ENCODE peak calls at places on chromosome 22, in nine cellular contexts. B, A, K, U, H, X, V, F and M are unnamed samples.

GRCh38 chr22:47371263-47372090 is 609.0 kb downstream of the TBC1D22A start:
- DNase-seq in B (no peak), A (no peak), K (no peak), U (no peak), H (no peak), X (no peak), V (peak; percentile 80), F (no peak), M (no peak)

GRCh38 chr22:26502688-26503561 is 9.3 kb downstream of the TFIP11 start:
- DNase-seq in B (peak; percentile 21), A (peak; percentile 48), K (peak; percentile 80), U (peak; percentile 92), H (no peak), X (no peak), V (no peak), F (peak; percentile 33), M (no peak)

GRCh38 chr22:43449205-43449830 is 37.5 kb downstream of the MPPED1 start:
- DNase-seq in B (no peak), A (no peak), K (peak; percentile 2), U (no peak), H (no peak), X (no peak), V (peak; percentile 60), F (no peak), M (no peak)

GRCh38 chr22:27113211-27114030 is 456.0 kb downstream of the MIAT start:
- DNase-seq in B (no peak), A (no peak), K (peak; percentile 64), U (no peak), H (no peak), X (peak; percentile 88), V (no peak), F (no peak), M (peak; percentile 89)

GRCh38 chr22:35900483-35901168 is 128.0 kb downstream of the RBFOX2 start:
- DNase-seq in B (no peak), A (no peak), K (no peak), U (no peak), H (no peak), X (no peak), V (no peak), F (no peak), M (no peak)

GRCh38 chr22:46854125-46854870 is 91.8 kb downstream of the TBC1D22A start:
- DNase-seq in B (no peak), A (no peak), K (peak; percentile 13), U (no peak), H (no peak), X (no peak), V (no peak), F (no peak), M (no peak)

GRCh38 chr22:48871176-48871840 is 956.4 kb downstream of the BRD1 start:
- DNase-seq in B (no peak), A (no peak), K (no peak), U (no peak), H (no peak), X (no peak), V (peak; percentile 59), F (no peak), M (no peak)

GRCh38 chr22:44391481-44392445 is 79.0 kb upstream of the SHISAL1 start:
- DNase-seq in B (no peak), A (no peak), K (no peak), U (no peak), H (no peak), X (no peak), V (peak; percentile 71), F (no peak), M (peak; percentile 49)

GRCh38 chr22:48842976-48843375 is 984.7 kb downstream of the BRD1 start:
- DNase-seq in B (no peak), A (no peak), K (no peak), U (no peak), H (no peak), X (no peak), V (no peak), F (no peak), M (no peak)

GRCh38 chr22:45554040-45554406 is 51.3 kb downstream of the FBLN1 start:
- DNase-seq in B (no peak), A (no peak), K (no peak), U (peak; percentile 35), H (peak; percentile 41), X (no peak), V (no peak), F (no peak), M (no peak)

GRCh38 chr22:19641254-19641982 is 72.9 kb upstream of the SEPTIN5 start:
- DNase-seq in B (no peak), A (no peak), K (no peak), U (peak; percentile 14), H (peak; percentile 18), X (no peak), V (peak; percentile 67), F (no peak), M (peak; percentile 31)